ENCODE peak calls at places on chromosomes 5 and 9, in seven cellular contexts. G, K, A, Z, X, B and R are unnamed samples. For H3K27me3, the result is how much of the 10 kb centered on the place peaks cover.

GRCh38 chr9:133584167-133584558 is 25.0 kb downstream of the FAM163B start:
- DNase-seq in B (no peak), Z (no peak), A (no peak), X (no peak), G (no peak), K (no peak), R (no peak)

GRCh38 chr5:109921735-109922395 is 232.1 kb downstream of the MAN2A1 start:
- DNase-seq in K (no peak), B (no peak), A (no peak), X (peak), Z (no peak), G (peak), R (peak)

GRCh38 chr5:10576121-10576789 is 12.4 kb downstream of the ANKRD33B start:
- DNase-seq in Z (no peak), X (no peak), B (no peak), A (no peak), G (no peak), K (no peak), R (peak)

GRCh38 chr5:169020102-169020501 is 280.8 kb downstream of the SLIT3 start:
- DNase-seq in G (peak), A (peak), Z (no peak), K (no peak), X (no peak), B (no peak), R (no peak)

GRCh38 chr5:42944989-42945388 is 95.1 kb downstream of the ANXA2R start:
- DNase-seq in Z (peak), X (no peak), B (peak), K (no peak), G (no peak), A (peak), R (no peak)

GRCh38 chr9:68979538-68980314 is 34.2 kb downstream of the PRKACG start:
- DNase-seq in A (no peak), K (no peak), B (no peak), G (peak), Z (no peak), X (peak), R (no peak)

GRCh38 chr9:104986096-104986495 is 58.1 kb upstream of the ABCA1 start:
- DNase-seq in Z (no peak), A (no peak), G (no peak), B (no peak), K (no peak), X (no peak), R (no peak)

GRCh38 chr5:81315336-81315735 is 13.9 kb downstream of the ZCCHC9 start:
- DNase-seq in G (no peak), Z (peak), B (no peak), K (no peak), X (no peak), A (no peak), R (no peak)

GRCh38 chr5:90279091-90279490 is 130.5 kb downstream of the CETN3 start:
- DNase-seq in G (no peak), X (no peak), B (no peak), K (no peak), Z (no peak), A (no peak), R (no peak)

GRCh38 chr9:109399258-109399767 is 78.5 kb upstream of the EPB41L4B start:
- DNase-seq in A (no peak), B (no peak), K (no peak), G (no peak), Z (no peak), X (no peak), R (no peak)

GRCh38 chr5:78586251-78586650 is 62.3 kb downstream of the LHFPL2 start:
- DNase-seq in A (no peak), Z (peak), G (no peak), B (no peak), K (no peak), X (no peak), R (no peak)

GRCh38 chr9:99873531-99873930 is 32.9 kb upstream of the STX17 start:
- DNase-seq in K (no peak), A (no peak), G (no peak), X (no peak), Z (peak), B (no peak), R (no peak)

GRCh38 chr5:33049298-33049697 is 338.2 kb downstream of the NPR3 start:
- DNase-seq in Z (no peak), K (no peak), B (peak), X (no peak), G (no peak), A (peak), R (no peak)

GRCh38 chr9:70510157-70510770 is 95.8 kb upstream of the KLF9 start:
- DNase-seq in A (peak), K (no peak), G (peak), X (no peak), Z (no peak), B (no peak), R (peak)

GRCh38 chr5:14492341-14492964 is 89.1 kb upstream of the OTULINL start:
- DNase-seq in K (no peak), A (no peak), X (no peak), B (no peak), Z (no peak), G (no peak), R (no peak)

GRCh38 chr9:96391021-96391765 is 7.7 kb upstream of the SLC35D2 start:
- DNase-seq in A (no peak), Z (peak), B (no peak), K (no peak), G (no peak), X (no peak), R (no peak)

GRCh38 chr9:36036780-36037579 is at the start of gene RECK:
- DNase-seq in G (peak), A (peak), K (no peak), B (peak), Z (peak), X (peak), R (peak)

GRCh38 chr5:76838481-76839261 is 11.1 kb upstream of the S100Z start:
- DNase-seq in Z (peak), G (no peak), X (no peak), A (peak), B (no peak), K (no peak), R (no peak)

GRCh38 chr5:72141440-72142271 is 34.4 kb downstream of the MAP1B start:
- DNase-seq in B (no peak), A (no peak), K (no peak), G (no peak), Z (peak), X (no peak), R (no peak)

GRCh38 chr5:65855758-65856157 is 70.6 kb upstream of the ERBIN start:
- DNase-seq in K (no peak), Z (no peak), B (no peak), G (no peak), X (no peak), A (no peak), R (no peak)

GRCh38 chr5:1492757-1493156 is 31.0 kb downstream of the LPCAT1 start:
- DNase-seq in A (no peak), Z (no peak), G (no peak), X (no peak), B (no peak), K (no peak), R (no peak)

GRCh38 chr9:115482747-115483146 is 364.8 kb upstream of the TNC start:
- DNase-seq in A (no peak), G (no peak), K (no peak), Z (no peak), B (no peak), X (no peak), R (no peak)

GRCh38 chr5:120655828-120656435 is 191.8 kb downstream of the PRR16 start:
- DNase-seq in A (peak), X (no peak), B (no peak), G (peak), K (no peak), Z (peak), R (peak)

GRCh38 chr9:22037954-22038690 is 29.0 kb upstream of the CDKN2B start:
- DNase-seq in X (no peak), G (no peak), Z (peak), B (no peak), K (no peak), A (peak), R (no peak)

GRCh38 chr5:27171696-27172362 is 133.4 kb upstream of the CDH9 start:
- DNase-seq in Z (no peak), K (no peak), X (no peak), G (no peak), A (no peak), B (no peak), R (no peak)

GRCh38 chr5:95686661-95687060 is 3.9 kb upstream of the SPATA9 start:
- DNase-seq in B (no peak), K (no peak), G (no peak), Z (peak), A (no peak), X (no peak), R (no peak)

GRCh38 chr5:31449175-31449574 is 82.7 kb downstream of the DROSHA start:
- DNase-seq in A (no peak), Z (peak), B (no peak), K (no peak), G (no peak), X (no peak), R (no peak)

GRCh38 chr9:12884736-12885395 is 110.0 kb downstream of the LURAP1L start:
- DNase-seq in B (peak), Z (peak), X (no peak), G (peak), A (peak), K (no peak), R (no peak)

GRCh38 chr5:122156724-122157325 is 27.5 kb downstream of the ZNF474 start:
- DNase-seq in A (peak), B (no peak), G (peak), K (no peak), Z (peak), X (no peak), R (peak)

GRCh38 chr9:29976981-29977380 is 2403.7 kb upstream of the C9orf72 start:
- DNase-seq in Z (no peak), B (no peak), G (no peak), X (no peak), A (no peak), K (no peak), R (no peak)

GRCh38 chr5:93621340-93621872 is 38.4 kb downstream of the NR2F1 start:
- DNase-seq in A (no peak), X (no peak), K (no peak), G (no peak), B (peak), Z (peak), R (peak)

GRCh38 chr9:90009447-90009846 is 404.6 kb downstream of the GADD45G start:
- DNase-seq in B (no peak), A (no peak), Z (no peak), X (no peak), K (no peak), G (no peak), R (no peak)

GRCh38 chr9:90647843-90648242 is 5.2 kb upstream of the DIRAS2 start:
- DNase-seq in Z (no peak), G (no peak), A (no peak), X (no peak), B (no peak), K (no peak), R (no peak)

GRCh38 chr5:112694853-112695709 is 42.6 kb upstream of the APC start:
- DNase-seq in X (no peak), K (no peak), A (no peak), B (no peak), G (no peak), Z (peak), R (no peak)

GRCh38 chr9:112334319-112334828 is 955 bp upstream of the PTBP3 start:
- DNase-seq in B (no peak), Z (peak), G (no peak), X (peak), K (no peak), A (no peak), R (no peak)

GRCh38 chr5:7080501-7080900 is 315.4 kb upstream of the ADCY2 start:
- DNase-seq in G (no peak), B (no peak), Z (no peak), K (no peak), X (no peak), A (no peak), R (no peak)

GRCh38 chr5:7078090-7078489 is 317.8 kb upstream of the ADCY2 start:
- DNase-seq in Z (no peak), G (no peak), X (no peak), K (no peak), A (no peak), B (no peak), R (no peak)

GRCh38 chr5:7074176-7074575 is 321.8 kb upstream of the ADCY2 start:
- DNase-seq in Z (no peak), A (no peak), B (no peak), K (no peak), X (no peak), G (no peak), R (no peak)

GRCh38 chr5:7073666-7074065 is 322.3 kb upstream of the ADCY2 start:
- DNase-seq in G (no peak), A (no peak), Z (no peak), K (no peak), X (no peak), B (no peak), R (no peak)

GRCh38 chr5:7078901-7079300 is 317.0 kb upstream of the ADCY2 start:
- DNase-seq in X (no peak), B (peak), Z (no peak), A (no peak), G (peak), K (no peak), R (peak)
- H3K27me3 ChIP-seq in X (under half), B (under half), Z (under half), A (under half), G (under half), K (under half), R (under half)

GRCh38 chr9:125261501-125262216 is at the start of gene GAPVD1:
- DNase-seq in A (peak), K (peak), B (no peak), Z (peak), G (peak), X (peak), R (peak)
- TF ChIP-seq CTCF in A (peak), K (peak), B (no peak), Z (peak), G (peak), X (peak), R (peak)

GRCh38 chr9:127419306-127419705 is 4.9 kb upstream of the ZNF79 start:
- DNase-seq in G (no peak), Z (no peak), A (no peak), K (no peak), B (no peak), X (no peak), R (no peak)

GRCh38 chr9:127415657-127416056 is 8.5 kb upstream of the ZNF79 start:
- DNase-seq in G (no peak), K (no peak), Z (no peak), B (no peak), A (no peak), X (no peak), R (no peak)

GRCh38 chr9:127415158-127415557 is 9.0 kb upstream of the ZNF79 start:
- DNase-seq in B (no peak), Z (no peak), X (no peak), A (no peak), K (no peak), G (no peak), R (no peak)

GRCh38 chr9:127417130-127418036 is 6.8 kb upstream of the ZNF79 start:
- DNase-seq in K (no peak), B (no peak), X (no peak), G (no peak), A (no peak), Z (peak), R (no peak)

GRCh38 chr9:127418037-127418471 is 6.1 kb upstream of the ZNF79 start:
- DNase-seq in A (peak), Z (no peak), G (peak), X (peak), K (no peak), B (no peak), R (peak)
- H3K27me3 ChIP-seq in A (under half), Z (under half), G (under half), X (under half), K (under half), B (under half), R (under half)

DNA sequence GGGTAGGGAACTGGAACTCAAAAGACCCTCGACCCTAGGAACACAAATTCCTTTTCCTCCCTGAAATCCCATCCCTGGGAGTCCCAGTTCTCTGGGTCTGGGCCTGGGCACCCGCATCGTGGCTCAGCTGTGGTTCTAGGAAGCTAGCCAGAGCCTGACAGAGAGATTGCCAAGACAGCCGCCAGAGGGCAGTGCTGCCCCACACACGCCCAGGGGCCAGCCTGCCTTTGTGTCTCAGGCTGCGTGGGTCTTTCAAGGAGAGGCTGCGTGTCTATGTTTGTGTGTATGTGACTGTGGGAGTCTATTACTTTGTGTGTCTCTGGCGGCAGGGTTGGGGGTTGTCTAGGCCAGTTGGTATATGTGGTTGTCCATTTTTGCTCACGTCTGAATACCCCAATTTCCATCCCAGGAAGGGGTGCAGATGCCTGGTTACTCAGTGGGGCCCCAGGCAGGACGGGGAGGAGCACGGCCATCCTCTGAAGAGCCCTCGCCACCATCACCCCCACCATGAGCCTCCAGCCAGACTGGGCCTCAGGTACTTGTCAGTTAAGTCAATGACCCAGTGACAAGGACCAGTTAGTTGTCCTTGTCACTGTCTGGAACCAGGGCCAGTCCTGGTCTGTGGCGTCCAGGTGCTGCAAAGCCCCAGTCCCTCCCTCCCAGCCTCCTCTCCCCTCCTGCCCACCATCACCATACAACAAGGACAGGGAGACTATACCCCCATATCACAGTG is 32.2 kb upstream of the TTLL11 start:
- DNase-seq in A (peak), G (peak), X (peak), B (peak), K (no peak), Z (peak), R (peak)
- TF ChIP-seq CTCF in A (peak), G (peak), X (peak), B (peak), K (peak), Z (peak), R (peak)